ENCODE peak calls at places on chromosomes 16 and 17, in nine cellular contexts. One of them, this sample, is unnamed.

GRCh38 chr17:72846399-72846798 is 246.1 kb downstream of the SLC39A11 start:
- DNase-seq in hippocampal formation: no peak
- DNase-seq in T-helper 2 cell: no peak
- DNase-seq in GM19239: no peak
- DNase-seq in HCT116: no peak
- DNase-seq in fibroblast of gingiva: no peak
- DNase-seq in activated CD4-positive, alpha-beta T cell treated with anti-CD3 and anti-CD28 coated beads, Interleukin-2, amount 50 U/mL, for 4 hours: no peak
- DNase-seq in AG20443: no peak
- DNase-seq in NCI-H2081: peak
- DNase-seq in this sample: no peak

GRCh38 chr16:85898521-85899442 is at the start of gene IRF8:
- DNase-seq in AG20443: peak
- DNase-seq in hippocampal formation: peak
- DNase-seq in HCT116: no peak
- DNase-seq in fibroblast of gingiva: no peak
- DNase-seq in T-helper 2 cell: no peak
- DNase-seq in GM19239: peak
- DNase-seq in NCI-H2081: no peak
- DNase-seq in activated CD4-positive, alpha-beta T cell treated with anti-CD3 and anti-CD28 coated beads, Interleukin-2, amount 50 U/mL, for 4 hours: peak
- DNase-seq in this sample: no peak

GRCh38 chr17:70119545-70119944 is 44.5 kb downstream of the KCNJ16 start:
- DNase-seq in hippocampal formation: no peak
- DNase-seq in NCI-H2081: no peak
- DNase-seq in fibroblast of gingiva: no peak
- DNase-seq in AG20443: no peak
- DNase-seq in GM19239: no peak
- DNase-seq in activated CD4-positive, alpha-beta T cell treated with anti-CD3 and anti-CD28 coated beads, Interleukin-2, amount 50 U/mL, for 4 hours: no peak
- DNase-seq in HCT116: no peak
- DNase-seq in T-helper 2 cell: no peak
- DNase-seq in this sample: no peak

GRCh38 chr17:13575922-13576419 is 25.8 kb downstream of the HS3ST3A1 start:
- DNase-seq in HCT116: no peak
- DNase-seq in fibroblast of gingiva: no peak
- DNase-seq in AG20443: no peak
- DNase-seq in NCI-H2081: no peak
- DNase-seq in activated CD4-positive, alpha-beta T cell treated with anti-CD3 and anti-CD28 coated beads, Interleukin-2, amount 50 U/mL, for 4 hours: no peak
- DNase-seq in T-helper 2 cell: no peak
- DNase-seq in hippocampal formation: no peak
- DNase-seq in GM19239: no peak
- DNase-seq in this sample: no peak

GRCh38 chr16:2775317-2775716 is 1.8 kb downstream of the ELOB start:
- DNase-seq in hippocampal formation: no peak
- DNase-seq in AG20443: no peak
- DNase-seq in GM19239: no peak
- DNase-seq in fibroblast of gingiva: no peak
- DNase-seq in NCI-H2081: no peak
- DNase-seq in activated CD4-positive, alpha-beta T cell treated with anti-CD3 and anti-CD28 coated beads, Interleukin-2, amount 50 U/mL, for 4 hours: no peak
- DNase-seq in HCT116: no peak
- DNase-seq in T-helper 2 cell: no peak
- DNase-seq in this sample: no peak

GRCh38 chr17:57842280-57842679 is 7.6 kb downstream of the MRPS23 start:
- DNase-seq in HCT116: no peak
- DNase-seq in activated CD4-positive, alpha-beta T cell treated with anti-CD3 and anti-CD28 coated beads, Interleukin-2, amount 50 U/mL, for 4 hours: no peak
- DNase-seq in hippocampal formation: no peak
- DNase-seq in AG20443: no peak
- DNase-seq in NCI-H2081: no peak
- DNase-seq in GM19239: no peak
- DNase-seq in T-helper 2 cell: no peak
- DNase-seq in fibroblast of gingiva: no peak
- DNase-seq in this sample: no peak

GRCh38 chr16:80167657-80168056 is 373.1 kb upstream of the DYNLRB2 start:
- DNase-seq in AG20443: no peak
- DNase-seq in T-helper 2 cell: no peak
- DNase-seq in hippocampal formation: no peak
- DNase-seq in HCT116: no peak
- DNase-seq in activated CD4-positive, alpha-beta T cell treated with anti-CD3 and anti-CD28 coated beads, Interleukin-2, amount 50 U/mL, for 4 hours: no peak
- DNase-seq in NCI-H2081: no peak
- DNase-seq in fibroblast of gingiva: no peak
- DNase-seq in GM19239: no peak
- DNase-seq in this sample: no peak

GRCh38 chr16:58022601-58023371 is 2.8 kb upstream of the MMP15 start:
- DNase-seq in NCI-H2081: peak
- DNase-seq in hippocampal formation: peak
- DNase-seq in AG20443: peak
- DNase-seq in activated CD4-positive, alpha-beta T cell treated with anti-CD3 and anti-CD28 coated beads, Interleukin-2, amount 50 U/mL, for 4 hours: no peak
- DNase-seq in fibroblast of gingiva: peak
- DNase-seq in GM19239: no peak
- DNase-seq in HCT116: no peak
- DNase-seq in T-helper 2 cell: no peak
- DNase-seq in this sample: no peak

GRCh38 chr16:89641719-89642187 is 15.8 kb downstream of the CHMP1A start:
- DNase-seq in T-helper 2 cell: no peak
- DNase-seq in HCT116: no peak
- DNase-seq in NCI-H2081: no peak
- DNase-seq in AG20443: no peak
- DNase-seq in fibroblast of gingiva: no peak
- DNase-seq in GM19239: no peak
- DNase-seq in hippocampal formation: no peak
- DNase-seq in activated CD4-positive, alpha-beta T cell treated with anti-CD3 and anti-CD28 coated beads, Interleukin-2, amount 50 U/mL, for 4 hours: no peak
- DNase-seq in this sample: no peak

GRCh38 chr17:80151333-80151732 is 4.4 kb upstream of the EIF4A3 start:
- DNase-seq in activated CD4-positive, alpha-beta T cell treated with anti-CD3 and anti-CD28 coated beads, Interleukin-2, amount 50 U/mL, for 4 hours: no peak
- DNase-seq in T-helper 2 cell: no peak
- DNase-seq in fibroblast of gingiva: peak
- DNase-seq in HCT116: no peak
- DNase-seq in NCI-H2081: no peak
- DNase-seq in GM19239: no peak
- DNase-seq in AG20443: peak
- DNase-seq in hippocampal formation: no peak
- DNase-seq in this sample: no peak

GRCh38 chr17:39737761-39738567 is at the start of gene GRB7:
- DNase-seq in GM19239: no peak
- DNase-seq in fibroblast of gingiva: no peak
- DNase-seq in HCT116: peak
- DNase-seq in activated CD4-positive, alpha-beta T cell treated with anti-CD3 and anti-CD28 coated beads, Interleukin-2, amount 50 U/mL, for 4 hours: no peak
- DNase-seq in AG20443: no peak
- DNase-seq in T-helper 2 cell: no peak
- DNase-seq in NCI-H2081: peak
- DNase-seq in hippocampal formation: no peak
- DNase-seq in this sample: no peak

GRCh38 chr17:75047398-75048098 is 523 bp downstream of the KCTD2 start:
- DNase-seq in HCT116: no peak
- DNase-seq in fibroblast of gingiva: no peak
- DNase-seq in GM19239: no peak
- DNase-seq in hippocampal formation: no peak
- DNase-seq in activated CD4-positive, alpha-beta T cell treated with anti-CD3 and anti-CD28 coated beads, Interleukin-2, amount 50 U/mL, for 4 hours: no peak
- DNase-seq in T-helper 2 cell: no peak
- DNase-seq in NCI-H2081: no peak
- DNase-seq in AG20443: no peak
- DNase-seq in this sample: no peak

GRCh38 chr16:78638371-78638770 is 538.9 kb downstream of the WWOX start:
- DNase-seq in hippocampal formation: no peak
- DNase-seq in GM19239: no peak
- DNase-seq in AG20443: no peak
- DNase-seq in T-helper 2 cell: no peak
- DNase-seq in fibroblast of gingiva: no peak
- DNase-seq in activated CD4-positive, alpha-beta T cell treated with anti-CD3 and anti-CD28 coated beads, Interleukin-2, amount 50 U/mL, for 4 hours: no peak
- DNase-seq in NCI-H2081: no peak
- DNase-seq in HCT116: no peak
- DNase-seq in this sample: no peak

GRCh38 chr17:9401434-9401833 is 174.2 kb downstream of the STX8 start:
- DNase-seq in HCT116: no peak
- DNase-seq in GM19239: no peak
- DNase-seq in hippocampal formation: no peak
- DNase-seq in activated CD4-positive, alpha-beta T cell treated with anti-CD3 and anti-CD28 coated beads, Interleukin-2, amount 50 U/mL, for 4 hours: no peak
- DNase-seq in AG20443: peak
- DNase-seq in NCI-H2081: no peak
- DNase-seq in T-helper 2 cell: no peak
- DNase-seq in fibroblast of gingiva: peak
- DNase-seq in this sample: no peak

GRCh38 chr17:78737332-78737731 is 44.7 kb downstream of the CYTH1 start:
- DNase-seq in GM19239: no peak
- DNase-seq in activated CD4-positive, alpha-beta T cell treated with anti-CD3 and anti-CD28 coated beads, Interleukin-2, amount 50 U/mL, for 4 hours: no peak
- DNase-seq in T-helper 2 cell: no peak
- DNase-seq in HCT116: no peak
- DNase-seq in hippocampal formation: no peak
- DNase-seq in fibroblast of gingiva: peak
- DNase-seq in NCI-H2081: peak
- DNase-seq in AG20443: peak
- DNase-seq in this sample: no peak

GRCh38 chr16:22225060-22225459 is 19.0 kb downstream of the EEF2K start:
- DNase-seq in GM19239: no peak
- DNase-seq in HCT116: no peak
- DNase-seq in NCI-H2081: no peak
- DNase-seq in activated CD4-positive, alpha-beta T cell treated with anti-CD3 and anti-CD28 coated beads, Interleukin-2, amount 50 U/mL, for 4 hours: no peak
- DNase-seq in fibroblast of gingiva: peak
- DNase-seq in T-helper 2 cell: no peak
- DNase-seq in AG20443: no peak
- DNase-seq in hippocampal formation: peak
- DNase-seq in this sample: no peak

GRCh38 chr16:79008036-79008868 is 592.3 kb downstream of the MAF start:
- DNase-seq in AG20443: no peak
- DNase-seq in activated CD4-positive, alpha-beta T cell treated with anti-CD3 and anti-CD28 coated beads, Interleukin-2, amount 50 U/mL, for 4 hours: no peak
- DNase-seq in NCI-H2081: peak
- DNase-seq in HCT116: no peak
- DNase-seq in GM19239: no peak
- DNase-seq in fibroblast of gingiva: no peak
- DNase-seq in T-helper 2 cell: no peak
- DNase-seq in hippocampal formation: no peak
- DNase-seq in this sample: no peak

GRCh38 chr17:14061666-14062560 is 7.4 kb upstream of the COX10 start:
- DNase-seq in HCT116: no peak
- DNase-seq in AG20443: peak
- DNase-seq in GM19239: no peak
- DNase-seq in hippocampal formation: no peak
- DNase-seq in NCI-H2081: no peak
- DNase-seq in fibroblast of gingiva: peak
- DNase-seq in activated CD4-positive, alpha-beta T cell treated with anti-CD3 and anti-CD28 coated beads, Interleukin-2, amount 50 U/mL, for 4 hours: no peak
- DNase-seq in T-helper 2 cell: no peak
- DNase-seq in this sample: no peak

GRCh38 chr17:65355246-65355645 is 206.2 kb downstream of the AXIN2 start:
- DNase-seq in fibroblast of gingiva: no peak
- DNase-seq in hippocampal formation: no peak
- DNase-seq in activated CD4-positive, alpha-beta T cell treated with anti-CD3 and anti-CD28 coated beads, Interleukin-2, amount 50 U/mL, for 4 hours: no peak
- DNase-seq in AG20443: no peak
- DNase-seq in HCT116: no peak
- DNase-seq in GM19239: no peak
- DNase-seq in NCI-H2081: no peak
- DNase-seq in T-helper 2 cell: no peak
- DNase-seq in this sample: no peak

GRCh38 chr16:23504453-23505179 is 5.7 kb downstream of the GGA2 start:
- DNase-seq in NCI-H2081: peak
- DNase-seq in T-helper 2 cell: no peak
- DNase-seq in fibroblast of gingiva: peak
- DNase-seq in GM19239: peak
- DNase-seq in hippocampal formation: peak
- DNase-seq in HCT116: peak
- DNase-seq in activated CD4-positive, alpha-beta T cell treated with anti-CD3 and anti-CD28 coated beads, Interleukin-2, amount 50 U/mL, for 4 hours: peak
- DNase-seq in AG20443: peak
- DNase-seq in this sample: no peak

This sample was measured in NCI-H1048.